ENCODE peak calls at places on chromosomes 2 and 18, in six cellular contexts. One of them, this sample, is unnamed.

GRCh38 chr2:176078440-176079284 is 5.1 kb downstream of the EVX2 start:
- DNase-seq in germinal center: no peak
- DNase-seq in colonic mucosa: no peak
- DNase-seq in caudate nucleus: no peak
- DNase-seq in ACHN: no peak
- DNase-seq in HEK293T: no peak
- DNase-seq in this sample: no peak

GRCh38 chr2:229714736-229715541 is 584 bp upstream of the DNER start:
- DNase-seq in ACHN: peak; percentile 81
- DNase-seq in germinal center: peak; percentile 37
- DNase-seq in caudate nucleus: no peak
- DNase-seq in colonic mucosa: peak; percentile 33
- DNase-seq in HEK293T: peak; percentile 55
- DNase-seq in this sample: no peak

GRCh38 chr2:181393472-181393871 is 63.7 kb upstream of the ITGA4 start:
- DNase-seq in ACHN: peak; percentile 76
- DNase-seq in HEK293T: no peak
- DNase-seq in caudate nucleus: no peak
- DNase-seq in germinal center: peak; percentile 21
- DNase-seq in colonic mucosa: no peak
- DNase-seq in this sample: no peak

GRCh38 chr18:77131652-77132368 is 773 bp downstream of the MBP start:
- DNase-seq in HEK293T: peak; percentile 9
- DNase-seq in caudate nucleus: no peak
- DNase-seq in colonic mucosa: peak; percentile 84
- DNase-seq in germinal center: no peak
- DNase-seq in ACHN: peak; percentile 39
- DNase-seq in this sample: peak; percentile 46

GRCh38 chr18:69469444-69469919 is 68.8 kb downstream of the DOK6 start:
- DNase-seq in germinal center: peak; percentile 17
- DNase-seq in ACHN: peak; percentile 13
- DNase-seq in caudate nucleus: no peak
- DNase-seq in colonic mucosa: no peak
- DNase-seq in HEK293T: peak; percentile 17
- DNase-seq in this sample: no peak

GRCh38 chr18:48913201-48913600 is 37.6 kb downstream of the SMAD7 start:
- DNase-seq in caudate nucleus: no peak
- DNase-seq in colonic mucosa: peak; percentile 41
- DNase-seq in ACHN: no peak
- DNase-seq in HEK293T: no peak
- DNase-seq in germinal center: no peak
- DNase-seq in this sample: no peak

GRCh38 chr18:24270937-24271380 is 126.7 kb downstream of the OSBPL1A start:
- DNase-seq in germinal center: no peak
- DNase-seq in ACHN: peak; percentile 54
- DNase-seq in caudate nucleus: no peak
- DNase-seq in colonic mucosa: no peak
- DNase-seq in HEK293T: peak; percentile 25
- DNase-seq in this sample: no peak

GRCh38 chr2:45330617-45331016 is 280.4 kb downstream of the SRBD1 start:
- DNase-seq in HEK293T: no peak
- DNase-seq in germinal center: no peak
- DNase-seq in caudate nucleus: no peak
- DNase-seq in ACHN: no peak
- DNase-seq in colonic mucosa: no peak
- DNase-seq in this sample: no peak

GRCh38 chr18:8186413-8186812 is 422.8 kb upstream of the RAB12 start:
- DNase-seq in colonic mucosa: no peak
- DNase-seq in HEK293T: no peak
- DNase-seq in caudate nucleus: no peak
- DNase-seq in germinal center: no peak
- DNase-seq in ACHN: no peak
- DNase-seq in this sample: no peak

GRCh38 chr2:8486141-8486540 is 195.7 kb upstream of the ID2 start:
- DNase-seq in colonic mucosa: no peak
- DNase-seq in caudate nucleus: no peak
- DNase-seq in germinal center: no peak
- DNase-seq in ACHN: no peak
- DNase-seq in HEK293T: no peak
- DNase-seq in this sample: no peak